ENCODE peak calls at places on chromosomes 4 and X, in six cellular contexts. O is IMR-90, Q is K562, F is HepG2, B is A549, K is GM12878. V is an unnamed sample.

GRCh38 chrX:108285361-108285760 is 152.9 kb downstream of the COL4A6 start:
- DNase-seq in Q (no peak), O (no peak), F (no peak), K (no peak), B (no peak), V (no peak)

GRCh38 chrX:26848511-26848910 is 614.6 kb downstream of the PPP4R3C start:
- DNase-seq in K (no peak), F (no peak), Q (no peak), B (no peak), O (no peak), V (no peak)

GRCh38 chr4:54930226-54930625 is 195.2 kb downstream of the KDR start:
- DNase-seq in B (no peak), F (no peak), Q (no peak), K (no peak), O (peak; percentile 31), V (no peak)

GRCh38 chr4:40575846-40576245 is 53.8 kb downstream of the RBM47 start:
- DNase-seq in K (no peak), O (no peak), F (no peak), Q (no peak), B (no peak), V (no peak)

GRCh38 chrX:55389376-55389775 is 62.6 kb upstream of the MAGEH1 start:
- DNase-seq in Q (no peak), O (no peak), F (no peak), B (no peak), K (no peak), V (no peak)

GRCh38 chr4:2786152-2786671 is 6.7 kb upstream of the SH3BP2 start:
- DNase-seq in B (no peak), F (no peak), O (no peak), K (peak; percentile 38), Q (no peak), V (no peak)

GRCh38 chr4:111943796-111944203 is 201.5 kb upstream of the FAM241A start:
- DNase-seq in Q (peak; percentile 3), F (peak; percentile 28), B (peak; percentile 23), K (no peak), O (no peak), V (peak; percentile 78)

GRCh38 chr4:11263208-11263607 is 165.5 kb downstream of the HS3ST1 start:
- DNase-seq in O (no peak), K (no peak), Q (no peak), F (no peak), B (no peak), V (no peak)

GRCh38 chr4:142091691-142092182 is 455.4 kb downstream of the IL15 start:
- DNase-seq in F (no peak), K (no peak), B (peak; percentile 10), Q (no peak), O (peak; percentile 99), V (no peak)

GRCh38 chr4:87035881-87036509 is 101.2 kb downstream of the AFF1 start:
- DNase-seq in O (no peak), B (no peak), K (no peak), F (no peak), Q (no peak), V (no peak)

GRCh38 chr4:177455591-177455990 is 13.4 kb upstream of the AGA start:
- DNase-seq in Q (peak; percentile 27), K (no peak), B (no peak), F (no peak), O (peak; percentile 81), V (peak; percentile 48)

GRCh38 chr4:180106997-180107396 is 2136.2 kb upstream of the TENM3 start:
- DNase-seq in K (no peak), F (no peak), O (peak; percentile 10), Q (no peak), B (no peak), V (no peak)

GRCh38 chr4:139749313-139749712 is 83.7 kb downstream of the MGST2 start:
- DNase-seq in O (no peak), F (no peak), Q (no peak), B (no peak), K (no peak), V (no peak)

GRCh38 chr4:7486101-7486500 is 51.4 kb upstream of the PSAPL1 start:
- DNase-seq in O (no peak), F (no peak), Q (no peak), B (no peak), K (no peak), V (no peak)

GRCh38 chr4:3074846-3075651 is 568 bp downstream of the HTT start:
- DNase-seq in O (peak; percentile 57), Q (peak; percentile 85), B (peak; percentile 37), K (no peak), F (peak; percentile 65), V (peak; percentile 67)

GRCh38 chr4:23923141-23923540 is 33.3 kb upstream of the PPARGC1A start:
- DNase-seq in O (no peak), F (no peak), K (no peak), B (no peak), Q (no peak), V (no peak)

GRCh38 chrX:74613350-74614192 is 853 bp downstream of the RLIM start:
- DNase-seq in Q (peak; percentile 21), B (peak; percentile 23), F (peak; percentile 6), O (peak; percentile 29), K (no peak), V (peak; percentile 25)

GRCh38 chr4:170193496-170193895 is 103.7 kb upstream of the AADAT start:
- DNase-seq in Q (no peak), K (no peak), B (no peak), O (no peak), F (no peak), V (no peak)

GRCh38 chr4:139794158-139794954 is 128.7 kb downstream of the MGST2 start:
- DNase-seq in F (no peak), K (no peak), B (no peak), Q (no peak), O (peak; percentile 36), V (no peak)

GRCh38 chrX:137574102-137574783 is 8.3 kb downstream of the ZIC3 start:
- DNase-seq in F (no peak), B (no peak), K (no peak), Q (no peak), O (no peak), V (no peak)

GRCh38 chr4:81426770-81427604 is 44.7 kb downstream of the RASGEF1B start:
- DNase-seq in F (no peak), O (peak; percentile 34), K (no peak), Q (no peak), B (no peak), V (no peak)

GRCh38 chr4:2793578-2793919 is 664 bp downstream of the SH3BP2 start:
- DNase-seq in O (peak; percentile 57), B (no peak), F (no peak), Q (peak; percentile 65), K (no peak), V (no peak)

GRCh38 chr4:10135252-10135651 is 18.7 kb upstream of the WDR1 start:
- DNase-seq in Q (no peak), K (no peak), B (no peak), O (no peak), F (no peak), V (no peak)
- TF ChIP-seq BHLHE40 in Q (no peak), K (no peak), B (no peak), O (no peak), F (no peak), V (no peak)

DNA sequence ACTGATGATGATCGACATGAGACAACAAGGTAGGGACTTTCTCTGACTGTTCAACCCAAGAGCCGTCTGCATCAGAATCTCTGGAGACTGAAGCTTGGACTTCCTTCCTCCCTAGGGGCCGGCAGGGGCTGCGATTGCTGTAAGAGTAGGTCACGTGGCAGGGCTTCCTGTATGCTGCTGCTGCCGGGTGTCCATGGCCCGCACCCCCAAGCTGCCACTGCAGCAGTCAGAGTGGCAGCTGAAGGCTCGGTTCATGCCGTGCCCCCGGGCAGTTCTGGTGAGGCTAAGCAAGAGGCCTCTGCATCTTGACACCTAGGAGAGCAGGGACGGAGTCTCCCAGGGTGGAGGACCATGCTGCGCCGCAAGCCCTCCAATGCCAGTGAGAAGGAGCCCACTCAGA is at the start of gene SASH3:
- DNase-seq in F (no peak), K (no peak), O (no peak), B (no peak), Q (no peak), V (no peak)
- TF ChIP-seq BHLHE40 in F (no peak), K (peak; percentile 82), O (no peak), B (no peak), Q (no peak), V (no peak)

GRCh38 chr4:152951348-152951747 is 15.2 kb downstream of the FHDC1 start:
- DNase-seq in B (no peak), Q (no peak), F (peak; percentile 29), K (no peak), O (peak; percentile 61), V (no peak)
- TF ChIP-seq BHLHE40 in B (no peak), Q (no peak), F (no peak), K (no peak), O (no peak), V (no peak)

DNA sequence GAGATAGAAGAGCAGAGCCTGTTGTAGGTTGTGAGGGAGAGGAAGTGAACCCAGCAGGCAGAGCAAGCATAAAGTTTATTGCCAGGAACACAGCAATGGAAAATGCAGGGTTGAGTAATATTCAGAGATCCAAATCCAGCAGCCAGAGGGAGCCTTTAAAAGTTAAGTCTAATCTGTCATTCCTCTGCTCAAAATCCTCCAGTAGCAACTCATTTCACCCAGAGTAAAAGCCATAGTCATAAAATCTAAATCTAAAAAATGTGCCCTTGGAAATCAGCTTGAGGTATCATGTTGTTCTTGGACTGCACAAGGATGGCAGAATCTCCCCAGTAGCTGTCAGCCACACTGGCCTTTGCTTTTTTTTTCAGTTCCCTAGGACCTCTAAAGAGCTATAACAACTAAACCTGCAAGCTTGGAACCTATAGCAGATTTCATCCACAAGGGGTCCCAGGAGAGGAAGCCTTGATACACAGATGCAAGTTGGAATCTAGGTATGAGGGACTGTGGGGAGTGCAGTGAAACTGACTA is 62.9 kb upstream of the FRAS1 start:
- DNase-seq in B (peak; percentile 13), F (peak; percentile 84), K (no peak), O (peak; percentile 56), Q (peak; percentile 54), V (peak; percentile 69)
- TF ChIP-seq BHLHE40 in B (no peak), F (no peak), K (no peak), O (no peak), Q (no peak), V (no peak)

DNA sequence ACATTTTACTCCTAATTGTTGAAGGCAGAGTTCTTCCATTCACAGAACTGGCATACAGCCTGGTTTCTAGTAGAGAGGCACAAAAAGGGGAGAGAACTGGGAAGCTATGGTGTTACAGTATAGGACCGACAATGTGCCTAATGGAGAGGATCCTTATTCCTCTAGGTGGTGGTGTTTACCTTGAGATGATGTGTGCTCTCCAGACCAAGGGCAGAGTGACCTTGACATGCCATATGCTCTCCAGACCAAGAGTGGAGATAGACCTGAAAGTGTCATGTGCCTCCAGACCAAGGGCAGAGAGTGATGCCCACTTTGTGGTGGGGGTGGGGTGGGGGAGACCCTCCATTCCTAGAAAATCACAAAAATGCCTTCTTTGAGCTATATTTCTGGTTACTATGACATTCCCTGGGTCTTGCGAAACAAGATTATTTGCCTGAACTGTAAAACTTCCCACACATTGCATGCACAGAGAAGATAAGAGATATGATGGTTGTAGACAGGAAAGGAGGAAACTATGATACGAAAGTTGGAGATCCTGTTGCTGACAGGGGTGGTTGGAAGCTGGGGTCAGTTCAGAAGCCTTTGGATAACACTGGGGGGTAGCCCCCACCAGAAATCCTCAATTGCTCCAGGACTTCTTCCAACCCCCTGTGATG is 119.7 kb downstream of the TEX13C start:
- DNase-seq in K (no peak), F (no peak), Q (peak; percentile 52), O (no peak), B (no peak), V (no peak)
- TF ChIP-seq BHLHE40 in K (no peak), F (no peak), Q (no peak), O (no peak), B (no peak), V (no peak)

GRCh38 chrX:105424729-105425128 is 204.2 kb upstream of the TEX13A start:
- DNase-seq in B (no peak), O (no peak), F (no peak), Q (no peak), K (no peak), V (no peak)
- TF ChIP-seq BHLHE40 in B (no peak), O (no peak), F (no peak), Q (no peak), K (no peak), V (no peak)